ENCODE peak calls at places on chromosome X, in ten cellular contexts. M is IMR-90; V is CD4-positive, alpha-beta T cell; R is upper lobe of right lung; D is fibroblast of pulmonary artery; Q is progenitor cell of endocrine pancreas; Y is nephron progenitor cell; B is fibroblast of lung; X is lower leg skin; K is body of pancreas. S is an unnamed sample.

GRCh38 chrX:68732906-68733493 is 85.5 kb downstream of the STARD8 start:
- DNase-seq in M (peak), V (peak), R (peak), D (peak), Q (peak), Y (peak), B (peak), X (peak), K (peak), S (peak)

GRCh38 chrX:22666441-22666840 is 333.3 kb upstream of the DDX53 start:
- DNase-seq in M (peak), V (no peak), R (no peak), D (peak), Q (no peak), Y (peak), B (peak), X (no peak), K (no peak), S (peak)

GRCh38 chrX:120749141-120749846 is 119.4 kb upstream of the C1GALT1C1 start:
- DNase-seq in M (no peak), V (no peak), R (no peak), D (no peak), Q (no peak), Y (peak), B (peak), X (no peak), K (no peak), S (no peak)

GRCh38 chrX:96407501-96407900 is 277.1 kb upstream of the DIAPH2 start:
- DNase-seq in M (peak), V (no peak), R (no peak), D (peak), Q (no peak), Y (no peak), B (peak), X (no peak), K (peak), S (no peak)

GRCh38 chrX:111955916-111956315 is 79.9 kb downstream of the TRPC5OS start:
- DNase-seq in M (no peak), V (no peak), R (no peak), D (no peak), Q (no peak), Y (no peak), B (no peak), X (no peak), K (no peak), S (no peak)

GRCh38 chrX:118534716-118535493 is 39.3 kb downstream of the DOCK11 start:
- DNase-seq in M (no peak), V (no peak), R (no peak), D (no peak), Q (no peak), Y (no peak), B (peak), X (no peak), K (no peak), S (no peak)

GRCh38 chrX:42941671-42942070 is 163.7 kb upstream of the PPP1R2C start:
- DNase-seq in M (no peak), V (no peak), R (no peak), D (no peak), Q (no peak), Y (no peak), B (no peak), X (no peak), K (no peak), S (no peak)

GRCh38 chrX:108573136-108573535 is 133.5 kb downstream of the COL4A5 start:
- DNase-seq in M (no peak), V (no peak), R (no peak), D (no peak), Q (no peak), Y (no peak), B (no peak), X (no peak), K (no peak), S (no peak)

GRCh38 chrX:124211312-124211942 is 121.0 kb upstream of the TEX13D start:
- DNase-seq in M (peak), V (no peak), R (no peak), D (peak), Q (no peak), Y (no peak), B (no peak), X (no peak), K (no peak), S (no peak)

GRCh38 chrX:19566359-19567141 is 51.2 kb upstream of the MAP3K15 start:
- DNase-seq in M (peak), V (no peak), R (no peak), D (peak), Q (no peak), Y (no peak), B (peak), X (no peak), K (peak), S (no peak)

GRCh38 chrX:37423864-37424569 is 74.9 kb downstream of the PRRG1 start:
- DNase-seq in M (peak), V (no peak), R (no peak), D (peak), Q (no peak), Y (no peak), B (peak), X (no peak), K (no peak), S (no peak)

GRCh38 chrX:18864390-18864920 is 119.5 kb downstream of the PHKA2 start:
- DNase-seq in M (no peak), V (no peak), R (no peak), D (no peak), Q (no peak), Y (no peak), B (no peak), X (peak), K (no peak), S (no peak)

GRCh38 chrX:47321386-47321785 is 49.0 kb upstream of the ZNF157 start:
- DNase-seq in M (peak), V (no peak), R (peak), D (peak), Q (peak), Y (peak), B (peak), X (peak), K (peak), S (peak)

GRCh38 chrX:82092307-82092706 is 890.4 kb downstream of the SH3BGRL start:
- DNase-seq in M (no peak), V (no peak), R (no peak), D (no peak), Q (no peak), Y (no peak), B (no peak), X (no peak), K (no peak), S (no peak)

GRCh38 chrX:100649550-100650356 is 5.8 kb downstream of the SRPX2 start:
- DNase-seq in M (peak), V (no peak), R (peak), D (peak), Q (no peak), Y (peak), B (peak), X (peak), K (peak), S (no peak)

GRCh38 chrX:119382606-119383005 is 16.5 kb upstream of the SLC25A43 start:
- DNase-seq in M (no peak), V (no peak), R (no peak), D (no peak), Q (no peak), Y (no peak), B (no peak), X (no peak), K (no peak), S (no peak)

GRCh38 chrX:120718969-120719368 is 89.1 kb upstream of the C1GALT1C1 start:
- DNase-seq in M (no peak), V (no peak), R (no peak), D (no peak), Q (no peak), Y (no peak), B (no peak), X (no peak), K (no peak), S (no peak)

GRCh38 chrX:31522760-31523159 is 450.9 kb upstream of the FTHL17 start:
- DNase-seq in M (no peak), V (no peak), R (no peak), D (no peak), Q (no peak), Y (no peak), B (no peak), X (no peak), K (no peak), S (no peak)

GRCh38 chrX:100376581-100376980 is 33.5 kb downstream of the PCDH19 start:
- DNase-seq in M (peak), V (no peak), R (no peak), D (peak), Q (no peak), Y (no peak), B (peak), X (no peak), K (no peak), S (no peak)

GRCh38 chrX:134186362-134187121 is 50.4 kb upstream of the CCDC160 start:
- DNase-seq in M (no peak), V (peak), R (no peak), D (no peak), Q (no peak), Y (no peak), B (no peak), X (no peak), K (no peak), S (no peak)

GRCh38 chrX:148784859-148785655 is 284.6 kb downstream of the AFF2 start:
- DNase-seq in M (no peak), V (no peak), R (no peak), D (no peak), Q (no peak), Y (no peak), B (peak), X (no peak), K (no peak), S (no peak)

GRCh38 chrX:103729015-103729414 is 18.3 kb downstream of the TMEM31 start:
- DNase-seq in M (no peak), V (no peak), R (no peak), D (no peak), Q (no peak), Y (no peak), B (no peak), X (no peak), K (no peak), S (no peak)

GRCh38 chrX:34810364-34810763 is 132.2 kb upstream of the FAM47B start:
- DNase-seq in M (peak), V (no peak), R (no peak), D (peak), Q (no peak), Y (no peak), B (peak), X (no peak), K (no peak), S (no peak)

GRCh38 chrX:129876734-129877395 is 29.1 kb upstream of the UTP14A start:
- DNase-seq in M (peak), V (no peak), R (no peak), D (peak), Q (no peak), Y (no peak), B (peak), X (no peak), K (no peak), S (no peak)

GRCh38 chrX:109856974-109857373 is 123.9 kb upstream of the ACSL4 start:
- DNase-seq in M (peak), V (no peak), R (no peak), D (peak), Q (no peak), Y (peak), B (peak), X (no peak), K (peak), S (no peak)

GRCh38 chrX:5100004-5100403 is 1128.7 kb downstream of the NLGN4X start:
- DNase-seq in M (no peak), V (no peak), R (no peak), D (no peak), Q (no peak), Y (no peak), B (no peak), X (no peak), K (no peak), S (no peak)

GRCh38 chrX:71224969-71225368 is 1.9 kb downstream of the GJB1 start:
- DNase-seq in M (no peak), V (no peak), R (no peak), D (no peak), Q (no peak), Y (no peak), B (no peak), X (no peak), K (peak), S (no peak)

GRCh38 chrX:15797707-15798106 is 7.4 kb downstream of the ZRSR2 start:
- DNase-seq in M (peak), V (no peak), R (no peak), D (no peak), Q (no peak), Y (no peak), B (peak), X (no peak), K (no peak), S (no peak)

GRCh38 chrX:39728025-39728424 is 369.7 kb downstream of the BCOR start:
- DNase-seq in M (peak), V (no peak), R (no peak), D (peak), Q (no peak), Y (no peak), B (peak), X (peak), K (no peak), S (no peak)

GRCh38 chrX:39725114-39725513 is 372.6 kb downstream of the BCOR start:
- DNase-seq in M (no peak), V (no peak), R (no peak), D (no peak), Q (no peak), Y (no peak), B (no peak), X (peak), K (no peak), S (no peak)

GRCh38 chrX:39728852-39729587 is 368.7 kb downstream of the BCOR start:
- DNase-seq in M (no peak), V (no peak), R (no peak), D (no peak), Q (no peak), Y (no peak), B (no peak), X (peak), K (no peak), S (no peak)

GRCh38 chrX:39725928-39726619 is 371.7 kb downstream of the BCOR start:
- DNase-seq in M (peak), V (no peak), R (no peak), D (peak), Q (no peak), Y (no peak), B (peak), X (peak), K (no peak), S (no peak)

DNA sequence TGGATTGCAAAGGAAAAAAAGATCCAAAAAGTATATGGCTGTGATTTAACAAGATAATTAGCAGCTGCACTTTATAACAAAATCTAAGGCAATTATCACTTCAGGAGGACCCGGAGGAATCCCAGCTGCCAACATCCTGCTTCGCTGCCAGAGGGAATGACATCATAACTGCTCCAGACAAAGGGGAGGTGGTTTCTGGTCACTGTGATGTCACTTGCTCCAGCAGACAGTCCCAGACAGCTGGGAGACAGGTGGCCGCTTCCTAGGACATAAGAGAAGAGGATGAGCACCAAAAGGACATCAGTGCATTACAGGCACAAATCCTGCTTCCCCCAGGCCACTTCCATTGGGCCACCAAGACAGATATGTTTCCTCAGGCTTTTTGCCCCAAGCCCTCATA is 370.9 kb downstream of the BCOR start:
- DNase-seq in M (peak), V (no peak), R (no peak), D (peak), Q (no peak), Y (no peak), B (peak), X (peak), K (no peak), S (peak)
- TF ChIP-seq CTCF in M (no peak), V (no peak), R (no peak), D (no peak), Q (no peak), Y (no peak), B (no peak), X (no peak), K (no peak), S (no peak)

GRCh38 chrX:64093761-64094160 is 111.7 kb downstream of the AMER1 start:
- DNase-seq in M (peak), V (no peak), R (no peak), D (peak), Q (no peak), Y (peak), B (no peak), X (no peak), K (no peak), S (no peak)
- TF ChIP-seq CTCF in M (peak), V (no peak), R (peak), D (peak), Q (peak), Y (peak), B (no peak), X (no peak), K (no peak), S (peak)

GRCh38 chrX:45842207-45842900 is 641.7 kb upstream of the DIPK2B start:
- DNase-seq in M (no peak), V (no peak), R (no peak), D (no peak), Q (no peak), Y (no peak), B (peak), X (no peak), K (no peak), S (no peak)

GRCh38 chrX:45846328-45846727 is 645.7 kb upstream of the DIPK2B start:
- DNase-seq in M (no peak), V (no peak), R (no peak), D (no peak), Q (no peak), Y (no peak), B (no peak), X (no peak), K (no peak), S (no peak)

GRCh38 chrX:45845142-45845541 is 644.5 kb upstream of the DIPK2B start:
- DNase-seq in M (no peak), V (no peak), R (no peak), D (no peak), Q (no peak), Y (no peak), B (no peak), X (no peak), K (no peak), S (no peak)

GRCh38 chrX:45842916-45843315 is 642.2 kb upstream of the DIPK2B start:
- DNase-seq in M (no peak), V (no peak), R (no peak), D (no peak), Q (no peak), Y (no peak), B (peak), X (no peak), K (no peak), S (no peak)

DNA sequence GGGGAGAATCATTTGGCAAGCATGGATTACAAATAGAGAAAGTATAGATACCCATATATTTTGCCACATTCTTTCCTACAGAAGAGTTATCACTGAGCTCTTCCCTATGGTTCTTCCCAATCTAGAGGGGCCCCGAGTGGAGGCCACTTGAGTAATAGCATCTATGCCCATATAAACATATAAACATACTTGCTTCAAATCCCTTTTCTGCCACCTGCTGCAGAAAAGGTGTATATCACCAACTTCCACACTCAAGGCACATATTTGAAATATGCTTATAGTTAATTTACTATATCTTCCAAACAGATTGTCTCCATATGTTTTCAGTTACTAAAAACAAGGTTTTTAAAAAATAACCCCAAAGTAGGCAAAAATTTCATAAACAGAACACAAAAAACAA is 642.8 kb upstream of the DIPK2B start:
- DNase-seq in M (no peak), V (no peak), R (no peak), D (peak), Q (no peak), Y (no peak), B (no peak), X (no peak), K (no peak), S (no peak)
- TF ChIP-seq CTCF in M (peak), V (peak), R (peak), D (no peak), Q (peak), Y (no peak), B (peak), X (no peak), K (no peak), S (no peak)

GRCh38 chrX:132125906-132126305 is 1.9 kb downstream of the FRMD7 start:
- DNase-seq in M (no peak), V (no peak), R (no peak), D (no peak), Q (no peak), Y (no peak), B (no peak), X (no peak), K (no peak), S (no peak)

GRCh38 chrX:132119283-132119682 is 8.5 kb downstream of the FRMD7 start:
- DNase-seq in M (no peak), V (no peak), R (no peak), D (peak), Q (no peak), Y (no peak), B (no peak), X (peak), K (no peak), S (no peak)

GRCh38 chrX:132119821-132120220 is 8.0 kb downstream of the FRMD7 start:
- DNase-seq in M (no peak), V (no peak), R (no peak), D (no peak), Q (no peak), Y (peak), B (no peak), X (peak), K (no peak), S (no peak)

GRCh38 chrX:132118361-132118760 is 9.5 kb downstream of the FRMD7 start:
- DNase-seq in M (no peak), V (no peak), R (no peak), D (no peak), Q (no peak), Y (peak), B (no peak), X (no peak), K (no peak), S (peak)

GRCh38 chrX:132120913-132121312 is 6.9 kb downstream of the FRMD7 start:
- DNase-seq in M (no peak), V (no peak), R (no peak), D (no peak), Q (no peak), Y (no peak), B (no peak), X (no peak), K (no peak), S (no peak)
- TF ChIP-seq CTCF in M (no peak), V (no peak), R (no peak), D (no peak), Q (no peak), Y (no peak), B (no peak), X (no peak), K (no peak), S (no peak)